ENCODE peak calls at places on chromosomes 16 and 17, in four cellular contexts. D, Z, M and I are unnamed samples.

GRCh38 chr16:62709856-62710255 is 673.6 kb upstream of the CDH8 start:
- DNase-seq in D (no peak), Z (no peak), M (no peak), I (no peak)

GRCh38 chr17:50831430-50832064 is 3.8 kb upstream of the WFIKKN2 start:
- DNase-seq in D (peak; percentile 34), Z (peak; percentile 55), M (no peak), I (no peak)

GRCh38 chr17:2192367-2193028 is 111.1 kb downstream of the SMG6 start:
- DNase-seq in D (no peak), Z (no peak), M (no peak), I (no peak)

GRCh38 chr17:83079766-83080616 is 582 bp downstream of the METRNL start:
- DNase-seq in D (no peak), Z (no peak), M (no peak), I (no peak)

GRCh38 chr16:54370653-54371052 is 84.1 kb upstream of the IRX3 start:
- DNase-seq in D (no peak), Z (no peak), M (no peak), I (no peak)

GRCh38 chr16:14345512-14346115 is 274.5 kb downstream of the MRTFB start:
- DNase-seq in D (peak; percentile 27), Z (no peak), M (no peak), I (peak; percentile 74)

GRCh38 chr16:70548936-70549335 is 25.3 kb downstream of the SF3B3 start:
- DNase-seq in D (no peak), Z (no peak), M (no peak), I (no peak)

GRCh38 chr17:70848785-70849184 is 679.5 kb downstream of the KCNJ2 start:
- DNase-seq in D (no peak), Z (no peak), M (no peak), I (no peak)

GRCh38 chr17:4499431-4500187 is 928 bp downstream of the SPNS2 start:
- DNase-seq in D (no peak), Z (no peak), M (no peak), I (no peak)

GRCh38 chr16:680967-681745 is 946 bp downstream of the STUB1 start:
- DNase-seq in D (peak; percentile 51), Z (no peak), M (no peak), I (peak; percentile 49)

GRCh38 chr16:15507299-15507958 is 73.0 kb downstream of the BMERB1 start:
- DNase-seq in D (no peak), Z (no peak), M (no peak), I (no peak)
- TF ChIP-seq EP300 in D (no peak), Z (no peak), M (no peak), I (no peak)

GRCh38 chr17:46832306-46832895 is 13.9 kb upstream of the WNT3 start:
- DNase-seq in D (no peak), Z (no peak), M (no peak), I (no peak)
- H3K4me3 ChIP-seq in D (no peak overlapping the region), Z (no peak overlapping the region), M (no peak overlapping the region), I (peak overlapping the region; percentile 62)

DNA sequence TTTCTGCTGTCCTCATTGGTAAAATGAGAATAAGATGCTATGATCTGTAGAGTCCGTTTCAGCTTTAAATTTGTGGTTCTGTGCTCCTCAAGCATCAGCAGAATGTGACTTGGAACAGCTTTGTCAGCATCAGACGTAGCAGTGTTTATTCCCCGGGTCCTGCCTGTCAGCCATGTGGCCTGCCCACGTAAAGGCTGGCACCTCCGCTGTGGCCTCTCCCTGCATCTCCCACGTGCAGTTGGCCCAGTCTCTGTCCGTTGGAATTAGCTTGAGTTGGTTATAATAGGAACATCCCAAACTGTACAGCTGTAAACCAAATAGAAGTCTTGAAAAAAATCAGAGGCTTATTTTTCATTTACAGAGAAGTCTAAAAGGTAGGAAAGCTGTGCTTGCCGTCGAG is 61.7 kb downstream of the ARHGAP44 start:
- DNase-seq in D (no peak), Z (no peak), M (no peak), I (no peak)
- TF ChIP-seq EP300 in D (no peak), Z (no peak), M (no peak), I (no peak)

DNA sequence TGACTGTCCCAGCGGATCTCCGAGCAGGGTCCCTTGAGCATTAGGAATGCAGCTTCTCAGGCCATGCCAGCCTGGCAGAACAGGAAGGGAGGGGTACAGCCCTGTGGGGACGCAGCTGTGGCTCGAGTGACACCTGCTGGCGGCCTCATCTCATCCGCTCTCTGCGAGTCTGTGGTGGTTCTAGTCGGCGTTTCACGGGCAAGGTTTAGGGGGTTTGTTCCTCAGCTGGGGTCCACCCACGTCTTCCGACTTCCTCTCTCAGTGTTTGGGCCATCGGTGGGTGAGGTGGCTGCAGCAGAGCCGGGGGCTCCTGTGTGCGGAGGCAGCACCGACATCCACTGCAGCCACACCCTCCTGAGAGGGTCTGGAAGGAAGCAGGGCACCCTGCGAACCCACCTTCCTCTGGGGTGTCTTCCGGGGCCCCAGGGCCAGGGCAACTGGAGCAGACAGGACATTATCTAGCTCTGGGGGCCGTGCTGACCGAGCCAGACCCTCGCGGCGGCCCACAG is 33.3 kb downstream of the JPH3 start:
- DNase-seq in D (peak; percentile 59), Z (peak; percentile 77), M (no peak), I (peak; percentile 47)
- H3K4me3 ChIP-seq in D (peak overlapping the region; percentile 39), Z (no peak overlapping the region), M (no peak overlapping the region), I (no peak overlapping the region)

GRCh38 chr16:72419638-72420037 is 247.7 kb upstream of the PMFBP1 start:
- DNase-seq in D (no peak), Z (no peak), M (no peak), I (no peak)
- TF ChIP-seq EP300 in D (no peak), Z (no peak), M (no peak), I (no peak)